ENCODE peak calls at places on chromosomes 3 and 15, in nine cellular contexts. A, H, L, F, X, K, D, S and Y are unnamed samples.

GRCh38 chr3:129352045-129352444 is 73.4 kb downstream of the HMCES start:
- DNase-seq in L (no peak), K (no peak), S (no peak), H (no peak), A (no peak), X (no peak), D (no peak), F (no peak), Y (no peak)

GRCh38 chr15:79028411-79028964 is 62.1 kb downstream of the RASGRF1 start:
- DNase-seq in L (peak; percentile 60), H (peak; percentile 49), K (peak; percentile 80), S (peak; percentile 43), X (no peak), A (no peak), F (no peak), D (peak; percentile 33), Y (peak; percentile 25)

GRCh38 chr3:108159865-108160264 is 62.4 kb downstream of the IFT57 start:
- DNase-seq in D (no peak), H (no peak), L (no peak), S (no peak), K (no peak), A (no peak), F (no peak), X (peak; percentile 41), Y (peak; percentile 69)

GRCh38 chr3:168847293-168847883 is 751.7 kb upstream of the GOLIM4 start:
- DNase-seq in A (no peak), D (peak; percentile 29), L (peak; percentile 13), X (peak; percentile 32), S (peak; percentile 46), K (peak; percentile 58), F (no peak), H (no peak), Y (peak; percentile 54)

GRCh38 chr3:53318522-53318921 is 28.8 kb downstream of the DCP1A start:
- DNase-seq in S (no peak), H (no peak), L (no peak), D (no peak), F (no peak), K (no peak), A (no peak), X (peak; percentile 60), Y (peak; percentile 80)

GRCh38 chr3:181613191-181613590 is 98.5 kb upstream of the SOX2 start:
- DNase-seq in L (no peak), F (no peak), A (no peak), K (no peak), X (no peak), S (no peak), D (no peak), H (no peak), Y (no peak)

GRCh38 chr15:64828985-64829384 is 3.5 kb upstream of the PIF1 start:
- DNase-seq in H (no peak), F (no peak), L (no peak), X (no peak), K (no peak), A (no peak), S (no peak), D (no peak), Y (no peak)

GRCh38 chr15:55816017-55816416 is 73.1 kb upstream of the PRTG start:
- DNase-seq in F (no peak), A (no peak), K (no peak), S (no peak), H (no peak), X (no peak), L (no peak), D (no peak), Y (no peak)

GRCh38 chr15:79370716-79371115 is 59.8 kb downstream of the TMED3 start:
- DNase-seq in L (no peak), K (no peak), F (no peak), D (no peak), S (no peak), X (no peak), H (no peak), A (no peak), Y (peak; percentile 94)

GRCh38 chr3:196985298-196985697 is 16.7 kb upstream of the PIGZ start:
- DNase-seq in X (no peak), S (no peak), A (no peak), H (no peak), D (no peak), F (no peak), K (no peak), L (no peak), Y (no peak)

GRCh38 chr3:134056464-134056891 is 26.8 kb upstream of the SLCO2A1 start:
- DNase-seq in L (no peak), F (no peak), H (no peak), X (no peak), K (no peak), A (peak; percentile 58), D (no peak), S (peak; percentile 23), Y (peak; percentile 21)

GRCh38 chr3:11481561-11481960 is 162.2 kb downstream of the VGLL4 start:
- DNase-seq in D (no peak), S (peak; percentile 13), K (no peak), L (no peak), X (no peak), A (no peak), H (no peak), F (no peak), Y (no peak)

GRCh38 chr15:48400086-48400485 is 68.9 kb downstream of the DUT start:
- DNase-seq in K (no peak), H (no peak), A (peak; percentile 36), F (no peak), L (no peak), D (no peak), X (peak; percentile 84), S (no peak), Y (peak; percentile 67)

GRCh38 chr15:41233367-41233771 is 2.3 kb downstream of the CHP1 start:
- DNase-seq in H (no peak), D (no peak), F (no peak), S (no peak), L (no peak), A (no peak), K (no peak), X (peak; percentile 66), Y (peak; percentile 90)

GRCh38 chr15:83769411-83769960 is 115.6 kb downstream of the ADAMTSL3 start:
- DNase-seq in K (no peak), A (no peak), L (no peak), D (no peak), S (no peak), H (no peak), F (no peak), X (no peak), Y (peak; percentile 20)

GRCh38 chr15:86355798-86356197 is 276.1 kb downstream of the AGBL1 start:
- DNase-seq in X (no peak), D (no peak), A (no peak), S (no peak), L (no peak), K (no peak), F (no peak), H (no peak), Y (no peak)

GRCh38 chr3:57559526-57559925 is 3.5 kb downstream of the PDE12 start:
- DNase-seq in K (no peak), S (no peak), F (no peak), H (no peak), X (peak; percentile 58), L (no peak), D (no peak), A (no peak), Y (peak; percentile 68)